ENCODE peak calls at places on chromosomes 1 and 21, in five cellular contexts. F, X, Y, S and A are unnamed samples.

GRCh38 chr1:3620708-3621107 is 4.1 kb upstream of the TPRG1L start:
- DNase-seq in F (no peak), X (no peak), Y (no peak), S (no peak), A (no peak)

GRCh38 chr1:19329611-19330010 is 17.5 kb downstream of the SLC66A1 start:
- DNase-seq in F (no peak), X (no peak), Y (no peak), S (no peak), A (no peak)

GRCh38 chr1:147167361-147167760 is 4.9 kb downstream of the PRKAB2 start:
- DNase-seq in F (no peak), X (peak; percentile 95), Y (no peak), S (no peak), A (no peak)

GRCh38 chr1:234755449-234755863 is 145.5 kb upstream of the IRF2BP2 start:
- DNase-seq in F (peak; percentile 89), X (peak; percentile 31), Y (peak; percentile 38), S (no peak), A (peak; percentile 83)

GRCh38 chr21:25573409-25574206 is 33.7 kb downstream of the MRPL39 start:
- DNase-seq in F (no peak), X (peak; percentile 90), Y (peak; percentile 10), S (peak; percentile 36), A (no peak)

GRCh38 chr1:96357132-96357531 is 364.5 kb upstream of the PTBP2 start:
- DNase-seq in F (no peak), X (no peak), Y (no peak), S (no peak), A (no peak)

GRCh38 chr1:63671514-63671913 is 78.3 kb downstream of the PGM1 start:
- DNase-seq in F (no peak), X (no peak), Y (no peak), S (no peak), A (no peak)

GRCh38 chr1:86993269-86993985 is 79.0 kb downstream of the HS2ST1 start:
- DNase-seq in F (no peak), X (no peak), Y (no peak), S (no peak), A (no peak)

GRCh38 chr1:203512830-203513578 is 19.1 kb downstream of the OPTC start:
- DNase-seq in F (peak; percentile 74), X (peak; percentile 90), Y (peak; percentile 77), S (no peak), A (no peak)

GRCh38 chr21:34649400-34649799 is 19.4 kb upstream of the CLIC6 start:
- DNase-seq in F (no peak), X (no peak), Y (no peak), S (no peak), A (no peak)

GRCh38 chr1:155813672-155814071 is 43.3 kb downstream of the GON4L start:
- DNase-seq in F (no peak), X (no peak), Y (no peak), S (no peak), A (no peak)

GRCh38 chr1:163161337-163161736 is 41.4 kb downstream of the RGS5 start:
- DNase-seq in F (no peak), X (no peak), Y (no peak), S (no peak), A (no peak)

GRCh38 chr1:11658542-11658941 is 3.9 kb downstream of the FBXO44 start:
- DNase-seq in F (no peak), X (no peak), Y (no peak), S (no peak), A (no peak)

GRCh38 chr1:94993931-94994645 is 67.2 kb upstream of the CNN3 start:
- DNase-seq in F (no peak), X (no peak), Y (no peak), S (no peak), A (no peak)

GRCh38 chr1:106768501-106768900 is 288.0 kb upstream of the PRMT6 start:
- DNase-seq in F (no peak), X (peak; percentile 36), Y (no peak), S (no peak), A (no peak)

GRCh38 chr1:203505526-203506189 is 11.7 kb downstream of the OPTC start:
- DNase-seq in F (no peak), X (no peak), Y (no peak), S (no peak), A (no peak)

GRCh38 chr1:244163861-244164562 is 112.9 kb downstream of the ZBTB18 start:
- DNase-seq in F (no peak), X (peak; percentile 99), Y (peak; percentile 67), S (no peak), A (peak; percentile 29)

GRCh38 chr1:58460469-58460868 is 86.1 kb downstream of the OMA1 start:
- DNase-seq in F (no peak), X (peak; percentile 25), Y (no peak), S (no peak), A (no peak)

GRCh38 chr1:75615664-75616435 is 4.9 kb upstream of the SLC44A5 start:
- DNase-seq in F (peak; percentile 16), X (peak; percentile 32), Y (peak; percentile 27), S (no peak), A (peak; percentile 30)

GRCh38 chr21:46130721-46131720 is 24.4 kb downstream of the FTCD start:
- DNase-seq in F (no peak), X (no peak), Y (no peak), S (no peak), A (no peak)

GRCh38 chr1:111756124-111756513 is 418 bp downstream of the DDX20 start:
- DNase-seq in F (no peak), X (no peak), Y (no peak), S (no peak), A (no peak)